ENCODE peak calls at places on chromosomes 6 and 20, in nine cellular contexts. H, V, G, Y, J, C, S, Z and U are unnamed samples.

GRCh38 chr6:132650413-132650812 is 8.6 kb downstream of the TAAR1 start:
- DNase-seq in H (no peak), V (no peak), G (no peak), Y (no peak), J (no peak), C (no peak), S (no peak), Z (no peak), U (no peak)

GRCh38 chr6:154127638-154128037 is 88.6 kb downstream of the OPRM1 start:
- DNase-seq in H (no peak), V (peak), G (no peak), Y (no peak), J (peak), C (no peak), S (no peak), Z (no peak), U (no peak)

GRCh38 chr20:14838663-14839650 is 501.5 kb upstream of the FLRT3 start:
- DNase-seq in H (peak), V (no peak), G (no peak), Y (no peak), J (peak), C (no peak), S (no peak), Z (no peak), U (peak)

GRCh38 chr6:7214400-7214940 is 98.5 kb downstream of the SSR1 start:
- DNase-seq in H (no peak), V (no peak), G (no peak), Y (no peak), J (no peak), C (no peak), S (no peak), Z (no peak), U (no peak)

GRCh38 chr6:20116792-20117191 is 95.5 kb downstream of the MBOAT1 start:
- DNase-seq in H (no peak), V (no peak), G (no peak), Y (no peak), J (no peak), C (no peak), S (no peak), Z (no peak), U (no peak)

GRCh38 chr6:39947611-39948068 is 13.4 kb upstream of the MOCS1 start:
- DNase-seq in H (no peak), V (no peak), G (no peak), Y (no peak), J (no peak), C (no peak), S (no peak), Z (no peak), U (no peak)

GRCh38 chr6:36911946-36912555 is 26.3 kb downstream of the C6orf89 start:
- DNase-seq in H (no peak), V (no peak), G (no peak), Y (peak), J (peak), C (no peak), S (no peak), Z (no peak), U (no peak)

GRCh38 chr6:117605169-117605826 is 3.0 kb upstream of the GOPC start:
- DNase-seq in H (peak), V (peak), G (peak), Y (peak), J (peak), C (no peak), S (no peak), Z (peak), U (peak)

GRCh38 chr6:3202999-3203696 is 24.3 kb downstream of the TUBB2B start:
- DNase-seq in H (no peak), V (no peak), G (peak), Y (no peak), J (no peak), C (no peak), S (no peak), Z (no peak), U (peak)

GRCh38 chr20:38162149-38162548 is 2.9 kb downstream of the TGM2 start:
- DNase-seq in H (no peak), V (no peak), G (no peak), Y (no peak), J (peak), C (no peak), S (no peak), Z (no peak), U (no peak)

GRCh38 chr6:144476286-144476685 is 191.2 kb downstream of the UTRN start:
- DNase-seq in H (no peak), V (no peak), G (no peak), Y (no peak), J (no peak), C (no peak), S (no peak), Z (no peak), U (no peak)

GRCh38 chr20:22807646-22808045 is 223.3 kb upstream of the FOXA2 start:
- DNase-seq in H (peak), V (no peak), G (no peak), Y (no peak), J (no peak), C (peak), S (peak), Z (no peak), U (peak)

DNA sequence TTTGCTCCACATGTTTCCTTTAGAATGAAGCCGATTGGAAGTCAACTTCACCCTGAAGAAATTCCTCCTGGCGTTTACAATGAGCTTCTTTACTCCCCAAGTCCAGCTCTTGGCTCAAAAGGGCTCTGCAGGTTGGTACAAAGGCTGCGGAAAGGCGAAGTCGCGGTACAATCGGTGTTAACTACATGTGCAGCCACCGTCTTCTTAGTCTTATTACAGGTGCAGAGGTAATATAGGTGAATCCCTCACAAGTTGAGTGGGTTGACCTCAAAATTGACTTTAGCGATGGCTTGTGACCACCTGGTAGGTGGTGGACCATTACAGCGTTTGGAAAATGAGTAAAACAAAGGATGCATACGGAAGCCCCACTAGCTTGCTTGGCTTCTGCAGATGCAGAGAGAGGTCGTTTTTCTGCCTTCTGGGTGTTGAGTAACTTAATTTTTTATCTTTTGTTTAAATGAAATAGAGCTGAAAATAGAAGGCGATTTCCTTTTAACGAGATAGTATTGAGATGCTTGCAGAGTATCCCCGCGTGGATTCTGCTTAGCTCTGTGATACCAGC is 98.0 kb downstream of the TRIM27 start:
- DNase-seq in H (no peak), V (peak), G (no peak), Y (no peak), J (no peak), C (no peak), S (no peak), Z (no peak), U (no peak)
- H3K4me3 ChIP-seq in H (peak), V (peak), G (no peak), Y (no peak), J (no peak), C (no peak), S (no peak), Z (peak), U (no peak)

DNA sequence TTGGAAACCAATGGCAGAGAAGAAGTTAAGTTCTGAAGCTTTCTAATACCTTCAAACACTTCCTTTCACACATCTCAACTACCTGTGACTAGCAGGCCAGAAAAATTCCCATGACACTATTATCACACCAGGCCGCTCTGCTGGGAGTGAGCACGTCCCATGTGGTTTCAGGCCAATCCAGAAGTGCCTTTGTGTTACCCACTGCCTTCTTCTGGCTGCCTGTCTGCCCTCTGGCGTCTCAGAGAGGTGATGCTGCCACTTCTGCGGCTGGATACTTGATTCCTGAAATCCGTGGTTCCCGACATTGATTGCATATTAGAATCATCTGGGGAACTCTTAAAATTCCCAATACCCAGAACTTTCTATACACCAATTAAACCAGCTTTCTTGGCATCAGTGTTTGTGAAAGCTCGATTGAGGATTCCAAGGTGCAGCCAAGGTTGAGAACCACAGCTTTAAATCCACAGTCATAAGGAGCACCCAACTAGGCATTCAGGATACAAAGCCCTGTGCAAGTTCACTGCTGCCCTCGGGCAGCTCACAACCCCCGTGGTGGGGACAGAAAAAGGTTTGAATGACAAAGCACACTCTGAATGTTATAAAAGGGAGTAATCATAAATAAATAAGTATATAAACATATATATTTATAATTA is 65.6 kb downstream of the STMND1 start:
- DNase-seq in H (peak), V (peak), G (peak), Y (no peak), J (peak), C (no peak), S (peak), Z (no peak), U (peak)
- TF ChIP-seq CTCF in H (peak), V (peak), G (peak), Y (no peak), J (peak), C (no peak), S (no peak), Z (peak), U (peak)

DNA sequence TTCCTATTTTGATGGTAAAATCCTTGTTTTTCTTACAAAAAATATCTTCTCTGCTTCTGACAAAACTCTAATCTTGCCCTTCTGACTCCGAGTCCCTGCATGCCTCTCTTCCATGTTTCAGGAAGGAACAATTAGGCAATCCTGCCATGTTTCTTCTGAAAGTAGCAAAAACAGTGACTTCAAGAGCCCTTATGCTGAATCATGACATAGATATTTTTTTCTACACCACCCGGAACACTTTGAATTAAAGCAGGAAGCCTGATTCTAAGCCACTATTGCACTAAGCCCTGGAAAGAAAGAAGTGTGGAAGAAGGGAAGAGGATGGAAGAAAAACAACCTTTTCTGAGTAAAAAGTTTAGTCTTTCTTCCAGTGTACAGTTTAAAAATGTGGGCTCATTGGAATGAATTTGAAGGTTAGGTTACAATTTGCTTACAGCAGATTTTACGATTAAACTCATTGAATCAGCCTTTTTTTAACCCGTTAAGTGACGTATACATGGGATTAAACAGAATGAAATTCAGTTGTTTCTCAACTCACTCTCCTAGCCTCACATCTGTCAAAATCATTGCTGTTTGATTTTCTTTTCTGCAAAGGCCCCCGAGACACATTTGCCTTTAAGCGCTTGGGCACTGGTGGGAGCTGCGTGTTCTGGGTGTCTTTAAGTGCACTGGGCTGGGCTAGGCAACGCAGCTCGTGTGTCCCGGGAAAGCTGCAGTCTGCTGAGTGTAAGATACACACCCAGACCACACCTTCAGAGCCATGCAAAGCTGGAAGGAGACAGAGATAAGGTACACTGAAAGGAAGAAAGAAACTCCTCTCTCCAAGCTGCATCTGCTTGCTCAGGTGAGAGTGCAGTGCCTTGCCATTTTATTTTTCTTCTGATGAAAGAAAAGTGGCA is 159.4 kb upstream of the CITED2 start:
- DNase-seq in H (no peak), V (no peak), G (peak), Y (no peak), J (peak), C (no peak), S (no peak), Z (no peak), U (peak)
- H3K4me3 ChIP-seq in H (no peak), V (no peak), G (no peak), Y (no peak), J (no peak), C (no peak), S (peak), Z (no peak), U (no peak)

DNA sequence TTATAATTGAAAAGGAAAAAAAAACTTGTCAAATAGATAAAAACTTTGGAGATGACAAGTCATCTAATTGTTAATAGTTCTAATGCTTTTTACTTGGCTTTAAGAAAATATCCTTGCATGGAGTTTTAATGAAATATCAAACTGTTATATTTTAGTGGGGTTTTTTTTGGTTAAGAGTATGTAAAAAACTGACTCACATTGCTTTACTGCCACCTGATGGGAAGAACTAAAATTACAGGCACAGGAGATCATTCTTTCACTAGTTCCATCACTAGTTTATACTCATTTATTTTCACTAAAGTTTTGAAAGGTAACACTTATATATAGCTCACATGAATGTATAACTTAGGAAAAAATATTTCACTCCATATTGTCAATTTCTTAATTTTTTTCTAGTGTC is 309.1 kb downstream of the LMBRD1 start:
- DNase-seq in H (peak), V (peak), G (no peak), Y (no peak), J (no peak), C (no peak), S (no peak), Z (no peak), U (peak)
- TF ChIP-seq CTCF in H (peak), V (peak), G (peak), Y (no peak), J (no peak), C (no peak), S (no peak), Z (no peak), U (peak)

DNA sequence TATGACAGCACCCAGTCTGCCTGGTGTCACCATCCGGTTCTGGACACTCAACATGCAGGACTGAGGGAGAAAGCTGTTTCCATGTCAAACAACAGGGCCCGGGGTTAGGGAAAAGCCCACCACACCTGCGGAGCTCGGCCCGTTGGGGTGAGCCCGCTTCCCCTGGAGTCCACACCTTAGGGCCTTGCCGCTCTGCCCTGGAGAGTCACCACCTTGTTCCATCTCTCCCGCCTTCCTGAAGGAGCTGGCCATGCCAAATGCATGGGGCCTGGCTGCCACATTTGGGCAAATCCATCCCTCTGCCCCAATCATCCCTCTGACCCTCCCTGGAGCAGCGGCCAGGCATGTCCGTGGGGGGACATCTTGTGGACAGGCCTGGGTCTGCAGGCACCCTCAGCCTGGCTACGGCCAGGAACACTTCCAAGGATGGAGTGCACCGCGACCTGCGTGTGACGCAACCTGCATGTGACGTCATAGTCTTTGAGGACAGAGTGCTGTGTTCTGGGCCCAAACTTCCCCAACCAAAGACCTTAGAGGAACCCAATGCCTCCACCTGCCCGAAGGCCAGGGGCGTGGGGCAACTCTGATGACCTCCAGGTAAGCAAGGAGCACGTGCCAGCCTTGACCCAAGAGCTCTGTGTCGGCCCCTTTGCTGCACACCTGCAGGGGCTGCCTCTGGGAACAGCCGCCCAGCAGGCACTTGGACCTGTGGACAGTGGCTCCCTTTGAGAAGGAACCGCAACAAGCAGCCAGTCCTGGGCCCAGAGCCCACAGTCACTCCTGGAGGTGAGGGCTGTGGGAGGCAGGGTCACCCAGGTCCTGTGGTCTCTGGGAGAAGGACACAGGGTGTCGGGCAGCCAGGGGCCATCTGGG is 1.7 kb downstream of the CABLES2 start:
- DNase-seq in H (peak), V (peak), G (peak), Y (no peak), J (peak), C (no peak), S (no peak), Z (no peak), U (peak)
- H3K4me3 ChIP-seq in H (peak), V (no peak), G (no peak), Y (no peak), J (no peak), C (no peak), S (no peak), Z (no peak), U (no peak)

GRCh38 chr6:168304752-168305015 is 14.9 kb downstream of the DACT2 start:
- DNase-seq in H (no peak), V (no peak), G (no peak), Y (no peak), J (no peak), C (no peak), S (no peak), Z (no peak), U (no peak)

GRCh38 chr6:168300975-168301647 is 18.5 kb downstream of the DACT2 start:
- DNase-seq in H (no peak), V (no peak), G (no peak), Y (no peak), J (no peak), C (no peak), S (no peak), Z (no peak), U (no peak)

GRCh38 chr6:168301648-168302398 is 17.8 kb downstream of the DACT2 start:
- DNase-seq in H (no peak), V (peak), G (no peak), Y (no peak), J (no peak), C (no peak), S (no peak), Z (no peak), U (no peak)

GRCh38 chr6:168303982-168304751 is 15.4 kb downstream of the DACT2 start:
- DNase-seq in H (no peak), V (no peak), G (no peak), Y (no peak), J (no peak), C (no peak), S (no peak), Z (no peak), U (no peak)

DNA sequence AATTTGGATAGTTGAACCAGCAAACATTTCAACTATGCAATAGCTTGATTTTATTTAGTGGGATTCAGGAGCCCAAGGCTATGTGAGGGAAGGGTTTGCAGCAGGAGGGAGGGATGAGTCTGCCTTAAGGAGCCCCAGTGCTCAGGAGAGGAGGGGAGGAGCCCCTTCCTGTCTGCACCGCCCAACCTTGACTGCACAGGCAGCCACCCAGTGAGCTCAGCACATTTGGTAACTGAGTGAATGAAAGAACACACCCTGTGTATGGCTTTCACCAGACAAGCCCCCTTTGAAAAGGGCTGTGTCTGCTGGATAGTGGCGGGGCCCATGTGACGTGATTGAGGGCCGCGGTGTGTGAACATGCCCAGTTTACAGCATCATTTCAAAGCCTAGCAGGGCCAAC is 17.0 kb downstream of the DACT2 start:
- DNase-seq in H (no peak), V (peak), G (no peak), Y (no peak), J (no peak), C (no peak), S (no peak), Z (no peak), U (no peak)
- TF ChIP-seq CTCF in H (no peak), V (no peak), G (no peak), Y (no peak), J (no peak), C (no peak), S (no peak), Z (no peak), U (no peak)